ENCODE peak calls at places on chromosomes 2 and 18, in four cellular contexts. M is breast epithelium, F is uterus, G is fibroblast of lung. N is an unnamed sample. For H3K4me1, the result is how much of the 10 kb centered on the place peaks cover.

GRCh38 chr2:176753752-176754474 is 458.7 kb upstream of the HNRNPA3 start:
- DNase-seq in M (no peak), F (no peak), G (no peak), N (no peak)

GRCh38 chr2:70923378-70924015 is 12.2 kb upstream of the ATP6V1B1 start:
- DNase-seq in M (no peak), F (no peak), G (no peak), N (no peak)

GRCh38 chr2:104406273-104406726 is 447.6 kb upstream of the POU3F3 start:
- DNase-seq in M (no peak), F (no peak), G (no peak), N (peak)

GRCh38 chr2:222300725-222301295 is 2.0 kb upstream of the PAX3 start:
- DNase-seq in M (no peak), F (no peak), G (no peak), N (no peak)

GRCh38 chr2:201793631-201794030 is 12.7 kb upstream of the CDK15 start:
- DNase-seq in M (no peak), F (no peak), G (no peak), N (no peak)

GRCh38 chr2:145769053-145769716 is 1249.3 kb upstream of the ZEB2 start:
- DNase-seq in M (no peak), F (no peak), G (no peak), N (no peak)

GRCh38 chr2:181258761-181259160 is 198.4 kb upstream of the ITGA4 start:
- DNase-seq in M (no peak), F (no peak), G (no peak), N (no peak)

GRCh38 chr2:128497461-128497860 is 178.8 kb upstream of the HS6ST1 start:
- DNase-seq in M (no peak), F (no peak), G (no peak), N (no peak)

GRCh38 chr2:45973426-45973825 is 322.0 kb downstream of the PRKCE start:
- DNase-seq in M (no peak), F (no peak), G (no peak), N (no peak)

GRCh38 chr2:191167766-191168165 is 17.0 kb upstream of the STAT4 start:
- DNase-seq in M (no peak), F (no peak), G (peak), N (no peak)

GRCh38 chr2:195515551-195515950 is 141.5 kb upstream of the SLC39A10 start:
- DNase-seq in M (no peak), F (no peak), G (no peak), N (no peak)

GRCh38 chr2:183059561-183059960 is 19.0 kb upstream of the DUSP19 start:
- DNase-seq in M (no peak), F (no peak), G (peak), N (no peak)

GRCh38 chr2:109624339-109624738 is 10.2 kb downstream of the SOWAHC start:
- DNase-seq in M (no peak), F (no peak), G (no peak), N (no peak)

GRCh38 chr2:130380096-130380934 is 24.5 kb downstream of the PTPN18 start:
- DNase-seq in M (no peak), F (no peak), G (no peak), N (no peak)

GRCh38 chr18:23257153-23257552 is 121.9 kb downstream of the CABLES1 start:
- DNase-seq in M (no peak), F (no peak), G (no peak), N (no peak)

GRCh38 chr2:172864182-172864581 is 128.5 kb downstream of the RAPGEF4 start:
- DNase-seq in M (peak), F (peak), G (peak), N (peak)

GRCh38 chr2:151630372-151630771 is 103.9 kb downstream of the NEB start:
- DNase-seq in M (no peak), F (no peak), G (no peak), N (no peak)

DNA sequence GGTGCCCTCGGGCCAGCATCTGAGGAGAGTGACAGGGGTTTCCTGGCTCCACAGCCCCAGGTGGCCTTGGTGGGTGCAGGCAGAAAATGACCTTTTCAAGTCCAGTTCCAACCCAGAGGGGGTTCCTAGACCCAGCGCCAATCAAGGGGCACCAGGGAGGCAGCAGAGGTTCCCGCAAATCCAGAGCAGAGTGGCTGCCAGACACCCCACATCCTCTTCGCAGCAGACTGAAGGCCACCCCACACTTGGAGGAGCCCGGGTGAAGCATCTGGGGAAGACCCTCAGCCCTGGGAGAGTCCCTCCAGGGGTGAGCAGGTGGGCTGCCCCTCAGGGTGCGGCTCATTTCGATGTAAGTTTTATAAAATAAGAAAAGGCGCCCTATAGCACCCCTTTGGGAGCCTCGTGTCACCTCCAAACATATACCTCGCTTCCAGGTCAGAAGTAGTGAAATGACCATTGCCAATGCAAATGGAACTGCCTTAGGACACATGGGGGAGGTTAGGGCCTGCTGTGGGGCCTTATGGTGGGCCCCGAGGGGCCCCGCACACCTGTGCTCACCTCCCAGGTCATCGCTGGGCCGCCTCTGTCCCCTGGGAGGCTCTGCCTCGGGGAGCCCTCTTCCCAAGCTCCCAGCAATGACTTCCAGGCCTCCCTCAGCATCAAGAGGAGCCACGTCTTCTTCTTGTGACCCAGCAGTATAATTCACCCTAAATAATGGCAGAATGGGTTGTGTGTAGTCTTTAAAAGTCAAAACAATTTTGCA is 11.0 kb downstream of the RTP5 start:
- DNase-seq in M (no peak), F (no peak), G (no peak), N (no peak)
- TF ChIP-seq CTCF in M (no peak), F (no peak), G (no peak), N (no peak)

DNA sequence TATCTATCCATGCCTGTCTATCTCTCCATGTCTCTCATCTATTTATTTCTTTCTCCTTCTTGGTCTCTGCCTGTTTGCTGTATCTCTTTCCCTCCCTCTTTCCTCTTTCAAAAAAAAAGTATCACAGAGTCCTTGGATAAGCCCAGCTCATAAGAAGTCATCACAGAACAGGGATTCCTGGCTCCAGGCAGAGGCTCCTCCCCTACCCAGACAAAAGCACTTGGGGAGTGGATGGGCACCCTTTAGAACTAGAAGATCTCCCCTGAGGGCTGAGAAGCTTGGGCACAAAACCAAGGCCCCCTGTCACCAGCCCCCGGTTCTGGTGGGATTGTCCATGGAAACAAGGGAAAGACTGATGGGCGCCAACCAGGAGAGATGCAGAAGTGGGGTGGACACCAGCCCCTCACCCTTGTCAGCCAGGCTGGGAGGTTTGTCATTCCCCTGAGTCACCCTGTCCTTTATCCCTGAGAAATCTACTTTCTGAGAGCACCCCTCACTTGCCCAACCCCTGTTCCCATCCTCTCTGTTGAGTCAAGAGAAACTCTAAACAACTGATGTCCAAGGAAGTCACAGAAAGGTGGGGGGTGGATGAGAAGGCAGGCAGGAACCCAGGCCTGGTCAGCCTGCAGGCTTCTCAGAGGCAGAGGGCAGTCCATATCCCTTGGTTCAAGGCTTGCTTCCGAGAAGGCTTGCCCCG is 127.1 kb downstream of the TNS1 start:
- DNase-seq in M (no peak), F (no peak), G (no peak), N (no peak)
- H3K4me1 ChIP-seq in M (under half), F (under half), G (under half), N (under half)

GRCh38 chr2:6103949-6104348 is 411.8 kb downstream of the SOX11 start:
- DNase-seq in M (no peak), F (no peak), G (no peak), N (peak)
- TF ChIP-seq CTCF in M (no peak), F (no peak), G (no peak), N (peak)

GRCh38 chr2:85761512-85761944 is 7.7 kb downstream of the ATOH8 start:
- DNase-seq in M (no peak), F (no peak), G (no peak), N (no peak)
- H3K4me1 ChIP-seq in M (under half), F (under half), G (under half), N (under half)

GRCh38 chr18:9334351-9335254 is at the start of gene TWSG1:
- DNase-seq in M (peak), F (peak), G (peak), N (peak)
- TF ChIP-seq CTCF in M (peak), F (no peak), G (peak), N (peak)

DNA sequence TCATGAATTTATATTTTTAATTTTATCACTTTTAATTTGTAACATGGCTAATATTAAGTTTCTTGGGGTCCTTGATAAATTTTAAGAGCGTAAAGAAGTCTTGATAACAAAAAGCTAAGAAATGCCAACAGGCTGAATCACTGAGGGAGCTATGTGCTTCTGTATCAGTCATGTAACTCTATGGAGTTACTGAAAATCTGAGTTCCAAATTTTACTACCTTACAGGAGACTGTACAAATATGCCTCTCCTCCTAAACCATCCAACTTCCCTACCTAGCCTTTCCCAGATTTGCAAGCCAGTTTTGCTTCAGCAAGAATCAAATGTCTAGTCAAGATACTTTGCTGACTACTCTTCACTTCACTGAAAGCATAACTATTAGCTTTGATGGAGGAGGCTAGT is 35.7 kb downstream of the FEZ2 start:
- DNase-seq in M (no peak), F (no peak), G (peak), N (no peak)
- H3K4me1 ChIP-seq in M (under half), F (under half), G (under half), N (under half)

GRCh38 chr2:88603146-88603545 is 24.1 kb downstream of the EIF2AK3 start:
- DNase-seq in M (no peak), F (no peak), G (no peak), N (no peak)

GRCh38 chr2:88607416-88607815 is 19.8 kb downstream of the EIF2AK3 start:
- DNase-seq in M (no peak), F (no peak), G (no peak), N (no peak)

GRCh38 chr2:88602022-88602421 is 25.2 kb downstream of the EIF2AK3 start:
- DNase-seq in M (no peak), F (no peak), G (no peak), N (no peak)

GRCh38 chr2:88608184-88608583 is 19.1 kb downstream of the EIF2AK3 start:
- DNase-seq in M (no peak), F (no peak), G (no peak), N (no peak)

GRCh38 chr2:88606371-88607030 is 20.8 kb downstream of the EIF2AK3 start:
- DNase-seq in M (no peak), F (no peak), G (no peak), N (no peak)
- TF ChIP-seq CTCF in M (no peak), F (no peak), G (no peak), N (no peak)